ENCODE peak calls at places on chromosomes 2 and 18, in five cellular contexts. D is fibroblast of lung; J is NCI-H1105; B is uterus; R is CD4-positive, CD25-positive, alpha-beta regulatory T cell. U is an unnamed sample.

GRCh38 chr18:54776282-54776977 is 51.8 kb upstream of the RAB27B start:
- DNase-seq in R (no peak), D (peak), J (no peak), B (no peak), U (peak)

GRCh38 chr2:12155308-12156061 is 409.1 kb downstream of the LPIN1 start:
- DNase-seq in B (no peak), D (peak), R (no peak), J (no peak), U (peak)

GRCh38 chr18:3683483-3683882 is 233.5 kb downstream of the TGIF1 start:
- DNase-seq in D (no peak), J (no peak), R (no peak), B (no peak), U (no peak)

GRCh38 chr2:127086800-127087737 is 19.9 kb downstream of the BIN1 start:
- DNase-seq in B (peak), J (no peak), R (no peak), D (peak), U (peak)

GRCh38 chr18:22230403-22231042 is 61.1 kb downstream of the GATA6 start:
- DNase-seq in J (no peak), D (peak), R (no peak), B (no peak), U (no peak)

GRCh38 chr2:10885479-10885863 is 26.3 kb upstream of the KCNF1 start:
- DNase-seq in J (no peak), B (no peak), R (no peak), D (no peak), U (no peak)

GRCh38 chr2:118845843-118846666 is 1.4 kb downstream of the EN1 start:
- DNase-seq in J (no peak), B (no peak), D (no peak), R (no peak), U (no peak)

GRCh38 chr2:162261032-162261945 is 18.0 kb upstream of the FAP start:
- DNase-seq in B (no peak), D (peak), R (no peak), J (no peak), U (no peak)

U was measured in HTR-8/SVneo.